ENCODE peak calls at places on chromosomes 7 and 10, in seven cellular contexts. One of them, this sample, is unnamed.

GRCh38 chr7:7665031-7665430 is 24.5 kb downstream of the UMAD1 start:
- DNase-seq in GM12878: no peak
- DNase-seq in HepG2: no peak
- DNase-seq in GM12892: no peak
- DNase-seq in SK-N-SH: no peak
- DNase-seq in H1: no peak
- DNase-seq in K562: no peak
- DNase-seq in this sample: no peak

GRCh38 chr10:119207713-119208552 is 562 bp downstream of the GRK5 start:
- DNase-seq in GM12878: no peak
- DNase-seq in HepG2: peak
- DNase-seq in GM12892: no peak
- DNase-seq in SK-N-SH: peak
- DNase-seq in H1: peak
- DNase-seq in K562: no peak
- DNase-seq in this sample: no peak

GRCh38 chr10:100370561-100370975 is 23.5 kb downstream of the SCD start:
- DNase-seq in GM12878: no peak
- DNase-seq in HepG2: peak
- DNase-seq in GM12892: no peak
- DNase-seq in SK-N-SH: no peak
- DNase-seq in H1: no peak
- DNase-seq in K562: no peak
- DNase-seq in this sample: no peak

GRCh38 chr7:28410628-28411578 is 1.4 kb upstream of the CREB5 start:
- DNase-seq in GM12878: no peak
- DNase-seq in HepG2: no peak
- DNase-seq in GM12892: no peak
- DNase-seq in SK-N-SH: peak
- DNase-seq in H1: peak
- DNase-seq in K562: no peak
- DNase-seq in this sample: no peak

GRCh38 chr7:151432658-151433521 is 7.1 kb downstream of the CRYGN start:
- DNase-seq in GM12878: peak
- DNase-seq in HepG2: no peak
- DNase-seq in GM12892: peak
- DNase-seq in SK-N-SH: peak
- DNase-seq in H1: peak
- DNase-seq in K562: no peak
- DNase-seq in this sample: peak

GRCh38 chr10:57696641-57697040 is 571.1 kb downstream of the IPMK start:
- DNase-seq in GM12878: no peak
- DNase-seq in HepG2: peak
- DNase-seq in GM12892: no peak
- DNase-seq in SK-N-SH: no peak
- DNase-seq in H1: no peak
- DNase-seq in K562: no peak
- DNase-seq in this sample: no peak

GRCh38 chr10:75187961-75188426 is 22.6 kb upstream of the VDAC2 start:
- DNase-seq in GM12878: peak
- DNase-seq in HepG2: peak
- DNase-seq in GM12892: peak
- DNase-seq in SK-N-SH: peak
- DNase-seq in H1: peak
- DNase-seq in K562: peak
- DNase-seq in this sample: peak

GRCh38 chr10:29649561-29650551 is 15.1 kb upstream of the SVIL start:
- DNase-seq in GM12878: no peak
- DNase-seq in HepG2: no peak
- DNase-seq in GM12892: no peak
- DNase-seq in SK-N-SH: no peak
- DNase-seq in H1: no peak
- DNase-seq in K562: no peak
- DNase-seq in this sample: no peak

GRCh38 chr10:125479059-125479458 is 203.9 kb downstream of the TEX36 start:
- DNase-seq in GM12878: no peak
- DNase-seq in HepG2: no peak
- DNase-seq in GM12892: no peak
- DNase-seq in SK-N-SH: no peak
- DNase-seq in H1: no peak
- DNase-seq in K562: no peak
- DNase-seq in this sample: no peak

GRCh38 chr7:35734001-35734483 is 39.1 kb upstream of the HERPUD2 start:
- DNase-seq in GM12878: no peak
- DNase-seq in HepG2: peak
- DNase-seq in GM12892: no peak
- DNase-seq in SK-N-SH: no peak
- DNase-seq in H1: no peak
- DNase-seq in K562: no peak
- DNase-seq in this sample: no peak

GRCh38 chr10:17787087-17787942 is 21.8 kb upstream of the MRC1 start:
- DNase-seq in GM12878: no peak
- DNase-seq in HepG2: no peak
- DNase-seq in GM12892: no peak
- DNase-seq in SK-N-SH: no peak
- DNase-seq in H1: no peak
- DNase-seq in K562: no peak
- DNase-seq in this sample: no peak

GRCh38 chr7:41696323-41696916 is 6.5 kb downstream of the INHBA start:
- DNase-seq in GM12878: no peak
- DNase-seq in HepG2: peak
- DNase-seq in GM12892: no peak
- DNase-seq in SK-N-SH: peak
- DNase-seq in H1: peak
- DNase-seq in K562: peak
- DNase-seq in this sample: peak

GRCh38 chr7:44073664-44074348 is 8.4 kb upstream of the PGAM2 start:
- DNase-seq in GM12878: no peak
- DNase-seq in HepG2: no peak
- DNase-seq in GM12892: peak
- DNase-seq in SK-N-SH: no peak
- DNase-seq in H1: no peak
- DNase-seq in K562: no peak
- DNase-seq in this sample: peak

GRCh38 chr10:52170776-52171175 is 143.3 kb upstream of the DKK1 start:
- DNase-seq in GM12878: no peak
- DNase-seq in HepG2: no peak
- DNase-seq in GM12892: no peak
- DNase-seq in SK-N-SH: no peak
- DNase-seq in H1: no peak
- DNase-seq in K562: no peak
- DNase-seq in this sample: no peak

GRCh38 chr10:129059977-129060376 is 407.1 kb upstream of the MGMT start:
- DNase-seq in GM12878: no peak
- DNase-seq in HepG2: no peak
- DNase-seq in GM12892: no peak
- DNase-seq in SK-N-SH: no peak
- DNase-seq in H1: peak
- DNase-seq in K562: no peak
- DNase-seq in this sample: no peak

GRCh38 chr10:129056734-129057689 is 410.0 kb upstream of the MGMT start:
- DNase-seq in GM12878: peak
- DNase-seq in HepG2: no peak
- DNase-seq in GM12892: no peak
- DNase-seq in SK-N-SH: no peak
- DNase-seq in H1: no peak
- DNase-seq in K562: no peak
- DNase-seq in this sample: no peak

GRCh38 chr10:129057856-129058663 is 409.0 kb upstream of the MGMT start:
- DNase-seq in GM12878: peak
- DNase-seq in HepG2: no peak
- DNase-seq in GM12892: no peak
- DNase-seq in SK-N-SH: no peak
- DNase-seq in H1: no peak
- DNase-seq in K562: no peak
- DNase-seq in this sample: no peak

GRCh38 chr10:129055966-129056365 is 411.1 kb upstream of the MGMT start:
- DNase-seq in GM12878: no peak
- DNase-seq in HepG2: no peak
- DNase-seq in GM12892: no peak
- DNase-seq in SK-N-SH: peak
- DNase-seq in H1: no peak
- DNase-seq in K562: no peak
- DNase-seq in this sample: no peak

GRCh38 chr10:129058664-129059155 is 408.3 kb upstream of the MGMT start:
- DNase-seq in GM12878: no peak
- DNase-seq in HepG2: no peak
- DNase-seq in GM12892: no peak
- DNase-seq in SK-N-SH: no peak
- DNase-seq in H1: no peak
- DNase-seq in K562: no peak
- DNase-seq in this sample: no peak
- TF ChIP-seq TAF1 in GM12878: no peak
- TF ChIP-seq TAF1 in HepG2: no peak
- TF ChIP-seq TAF1 in GM12892: no peak
- TF ChIP-seq TAF1 in SK-N-SH: no peak
- TF ChIP-seq TAF1 in H1: no peak
- TF ChIP-seq TAF1 in K562: no peak
- TF ChIP-seq TAF1 in this sample: no peak

GRCh38 chr10:73931767-73932624 is 21.1 kb downstream of the PLAU start:
- DNase-seq in GM12878: peak
- DNase-seq in HepG2: peak
- DNase-seq in GM12892: peak
- DNase-seq in SK-N-SH: no peak
- DNase-seq in H1: peak
- DNase-seq in K562: peak
- DNase-seq in this sample: no peak
- TF ChIP-seq TAF1 in GM12878: no peak
- TF ChIP-seq TAF1 in HepG2: no peak
- TF ChIP-seq TAF1 in GM12892: no peak
- TF ChIP-seq TAF1 in SK-N-SH: no peak
- TF ChIP-seq TAF1 in H1: peak
- TF ChIP-seq TAF1 in K562: no peak
- TF ChIP-seq TAF1 in this sample: no peak

DNA sequence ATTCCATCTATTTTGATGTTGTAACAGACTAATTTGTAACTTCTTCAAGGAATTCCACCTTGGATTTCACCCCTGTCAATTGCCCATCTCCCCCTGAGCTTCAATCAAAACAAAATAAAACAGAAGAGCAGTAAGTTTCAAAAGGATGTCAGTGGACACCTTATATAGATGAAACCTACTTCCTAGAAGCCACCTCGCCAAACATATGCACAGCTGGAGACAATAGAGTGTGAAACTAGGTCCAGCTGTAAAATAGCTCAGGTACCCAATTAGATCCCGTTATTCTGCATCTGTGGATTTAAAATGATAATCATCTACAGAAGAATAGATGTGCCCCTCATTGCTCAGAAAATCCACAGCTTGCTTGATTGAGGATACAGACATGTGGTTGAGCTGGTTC is 598.6 kb downstream of the SH2D4B start:
- DNase-seq in GM12878: no peak
- DNase-seq in HepG2: no peak
- DNase-seq in GM12892: no peak
- DNase-seq in SK-N-SH: no peak
- DNase-seq in H1: no peak
- DNase-seq in K562: no peak
- DNase-seq in this sample: no peak
- TF ChIP-seq TAF1 in GM12878: no peak
- TF ChIP-seq TAF1 in HepG2: no peak
- TF ChIP-seq TAF1 in GM12892: no peak
- TF ChIP-seq TAF1 in SK-N-SH: no peak
- TF ChIP-seq TAF1 in H1: no peak
- TF ChIP-seq TAF1 in K562: no peak
- TF ChIP-seq TAF1 in this sample: no peak

DNA sequence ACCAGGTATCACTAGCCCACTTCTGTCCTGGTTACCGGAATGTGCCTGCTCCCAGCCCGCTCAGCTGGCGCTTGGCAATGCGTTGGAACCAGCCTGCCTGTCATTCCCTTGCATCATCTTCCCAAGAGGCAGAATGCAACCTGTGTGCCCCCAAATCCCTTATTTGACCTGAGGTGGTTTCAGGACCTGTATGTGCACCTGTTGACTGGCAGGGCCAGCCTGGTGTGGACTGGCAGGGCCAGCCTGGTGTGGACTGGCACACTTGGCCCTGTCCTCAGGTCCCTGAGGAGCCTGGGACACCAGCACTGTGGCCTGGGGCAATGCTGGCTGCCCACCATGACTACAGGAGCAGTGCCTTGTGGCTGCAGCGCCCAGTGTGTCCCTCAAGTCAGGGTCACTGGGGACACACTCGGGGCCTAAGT is 38.2 kb downstream of the ZNF467 start:
- DNase-seq in GM12878: no peak
- DNase-seq in HepG2: no peak
- DNase-seq in GM12892: no peak
- DNase-seq in SK-N-SH: no peak
- DNase-seq in H1: peak
- DNase-seq in K562: no peak
- DNase-seq in this sample: no peak
- TF ChIP-seq TAF1 in GM12878: no peak
- TF ChIP-seq TAF1 in HepG2: no peak
- TF ChIP-seq TAF1 in GM12892: no peak
- TF ChIP-seq TAF1 in SK-N-SH: no peak
- TF ChIP-seq TAF1 in H1: no peak
- TF ChIP-seq TAF1 in K562: no peak
- TF ChIP-seq TAF1 in this sample: no peak